ENCODE peak calls at places on chromosomes 16 and 17, in six cellular contexts. T, W, M, B, F and R are unnamed samples.

GRCh38 chr17:47423406-47424295 is 99.9 kb downstream of the EFCAB13 start:
- DNase-seq in T (no peak), W (peak; percentile 27), M (peak; percentile 22), B (no peak), F (no peak), R (peak; percentile 5)

GRCh38 chr16:77290451-77291110 is 91.4 kb downstream of the SYCE1L start:
- DNase-seq in T (peak; percentile 59), W (no peak), M (peak; percentile 71), B (no peak), F (no peak), R (peak; percentile 57)

GRCh38 chr17:15265131-15265530 is at the start of gene PMP22:
- DNase-seq in T (no peak), W (no peak), M (no peak), B (no peak), F (no peak), R (no peak)

GRCh38 chr16:67872631-67873434 is at the start of gene EDC4:
- DNase-seq in T (peak; percentile 78), W (peak; percentile 91), M (peak; percentile 88), B (peak; percentile 87), F (peak; percentile 57), R (peak; percentile 81)

GRCh38 chr16:53745753-53746258 is 41.9 kb downstream of the FTO start:
- DNase-seq in T (peak; percentile 62), W (no peak), M (peak; percentile 93), B (no peak), F (no peak), R (no peak)

GRCh38 chr17:691423-691822 is 23.2 kb downstream of the VPS53 start:
- DNase-seq in T (peak; percentile 76), W (no peak), M (peak; percentile 84), B (no peak), F (no peak), R (peak; percentile 69)

GRCh38 chr17:60154616-60155426 is 5.0 kb downstream of the CA4 start:
- DNase-seq in T (peak; percentile 68), W (no peak), M (peak; percentile 27), B (no peak), F (no peak), R (peak; percentile 66)

GRCh38 chr17:41061969-41062368 is 2.1 kb upstream of the KRTAP2-3 start:
- DNase-seq in T (peak; percentile 97), W (no peak), M (peak; percentile 97), B (no peak), F (no peak), R (peak; percentile 93)

GRCh38 chr16:11025120-11025531 is 80.8 kb downstream of the CLEC16A start:
- DNase-seq in T (no peak), W (no peak), M (peak; percentile 73), B (no peak), F (no peak), R (no peak)

GRCh38 chr17:81162491-81162890 is 2.8 kb upstream of the PVALEF start:
- DNase-seq in T (no peak), W (no peak), M (no peak), B (no peak), F (no peak), R (no peak)

GRCh38 chr16:57276596-57276995 is 7.9 kb downstream of the PLLP start:
- DNase-seq in T (no peak), W (no peak), M (no peak), B (no peak), F (no peak), R (no peak)

GRCh38 chr16:28317040-28317880 is 24.9 kb downstream of the SBK1 start:
- DNase-seq in T (peak; percentile 34), W (peak; percentile 80), M (peak; percentile 56), B (peak; percentile 44), F (peak; percentile 25), R (peak; percentile 48)

GRCh38 chr17:41054025-41054424 is 1.0 kb downstream of the KRTAP2-2 start:
- DNase-seq in T (no peak), W (no peak), M (peak; percentile 84), B (no peak), F (no peak), R (no peak)

GRCh38 chr16:21194771-21195301 is 16.5 kb downstream of the ZP2 start:
- DNase-seq in T (no peak), W (no peak), M (peak; percentile 25), B (no peak), F (no peak), R (peak; percentile 10)

GRCh38 chr16:27217256-27217655 is 13.9 kb downstream of the KDM8 start:
- DNase-seq in T (peak; percentile 77), W (no peak), M (peak; percentile 51), B (no peak), F (no peak), R (peak; percentile 84)

GRCh38 chr17:77096570-77097214 is 44.1 kb upstream of the SEC14L1 start:
- DNase-seq in T (peak; percentile 73), W (no peak), M (peak; percentile 33), B (no peak), F (peak; percentile 63), R (peak; percentile 80)

GRCh38 chr16:69234460-69234859 is 47.5 kb downstream of the SNTB2 start:
- DNase-seq in T (no peak), W (no peak), M (no peak), B (no peak), F (no peak), R (no peak)

GRCh38 chr17:1958134-1958881 is 66.8 kb downstream of the RTN4RL1 start:
- DNase-seq in T (no peak), W (no peak), M (no peak), B (no peak), F (no peak), R (no peak)

GRCh38 chr17:41822216-41823140 is 9.7 kb downstream of the FKBP10 start:
- DNase-seq in T (no peak), W (no peak), M (no peak), B (no peak), F (no peak), R (no peak)

GRCh38 chr17:9291912-9292562 is 270.7 kb downstream of the NTN1 start:
- DNase-seq in T (peak; percentile 25), W (peak; percentile 53), M (peak; percentile 19), B (no peak), F (no peak), R (peak; percentile 58)

GRCh38 chr17:36008998-36009665 is 7.8 kb upstream of the CCL15 start:
- DNase-seq in T (peak; percentile 12), W (no peak), M (no peak), B (no peak), F (no peak), R (peak; percentile 27)

GRCh38 chr17:44628234-44629188 is 27.8 kb upstream of the MEIOC start:
- DNase-seq in T (no peak), W (no peak), M (peak; percentile 90), B (no peak), F (no peak), R (no peak)

GRCh38 chr16:60107467-60107866 is 1373.4 kb upstream of the GOT2 start:
- DNase-seq in T (no peak), W (no peak), M (no peak), B (no peak), F (no peak), R (peak; percentile 40)

GRCh38 chr16:80682435-80683070 is 121.8 kb downstream of the CDYL2 start:
- DNase-seq in T (peak; percentile 89), W (no peak), M (no peak), B (no peak), F (no peak), R (peak; percentile 81)

GRCh38 chr16:19555938-19556778 is 655 bp downstream of the VPS35L start:
- DNase-seq in T (peak; percentile 26), W (peak; percentile 39), M (peak; percentile 67), B (no peak), F (peak; percentile 22), R (peak; percentile 37)

GRCh38 chr17:75876190-75876937 is 2.0 kb downstream of the TRIM47 start:
- DNase-seq in T (no peak), W (peak; percentile 90), M (peak; percentile 96), B (peak; percentile 74), F (peak; percentile 22), R (no peak)

GRCh38 chr16:68401871-68402747 is 46.2 kb downstream of the SMPD3 start:
- DNase-seq in T (peak; percentile 68), W (no peak), M (peak; percentile 33), B (no peak), F (no peak), R (peak; percentile 90)

GRCh38 chr16:641326-642188 is at the start of gene MCRIP2:
- DNase-seq in T (peak; percentile 61), W (peak; percentile 83), M (peak; percentile 86), B (peak; percentile 85), F (peak; percentile 65), R (peak; percentile 47)

GRCh38 chr16:3949946-3950342 is 69.4 kb upstream of the CREBBP start:
- DNase-seq in T (no peak), W (no peak), M (no peak), B (no peak), F (no peak), R (no peak)

GRCh38 chr16:46903255-46903905 is 19.2 kb downstream of the GPT2 start:
- DNase-seq in T (no peak), W (no peak), M (no peak), B (no peak), F (no peak), R (no peak)

GRCh38 chr16:67649494-67649931 is 4.6 kb downstream of the CARMIL2 start:
- DNase-seq in T (no peak), W (no peak), M (no peak), B (peak; percentile 29), F (no peak), R (no peak)

GRCh38 chr17:7238418-7239090 is 703 bp downstream of the PHF23 start:
- DNase-seq in T (no peak), W (no peak), M (peak; percentile 37), B (no peak), F (no peak), R (peak; percentile 43)

GRCh38 chr17:72145972-72146755 is 25.3 kb downstream of the SOX9 start:
- DNase-seq in T (peak; percentile 60), W (no peak), M (peak; percentile 57), B (no peak), F (no peak), R (peak; percentile 45)

GRCh38 chr16:4803479-4804243 is 1.2 kb upstream of the ROGDI start:
- DNase-seq in T (no peak), W (no peak), M (no peak), B (no peak), F (no peak), R (no peak)